ENCODE peak calls at places on chromosomes 6 and 20, in eight cellular contexts. One of them, this sample, is unnamed.

GRCh38 chr6:168713839-168714238 is 272.9 kb downstream of the SMOC2 start:
- DNase-seq in hepatocyte: peak; percentile 71
- DNase-seq in HCT116: peak; percentile 49
- DNase-seq in CD8-positive, alpha-beta T cell: no peak
- DNase-seq in aorta: no peak
- DNase-seq in heart left ventricle: no peak
- DNase-seq in mesendoderm: peak; percentile 56
- DNase-seq in iPS DF 6.9: no peak
- DNase-seq in this sample: no peak

GRCh38 chr6:90397929-90398674 is 101.5 kb upstream of the BACH2 start:
- DNase-seq in hepatocyte: peak; percentile 59
- DNase-seq in HCT116: no peak
- DNase-seq in CD8-positive, alpha-beta T cell: peak; percentile 73
- DNase-seq in aorta: no peak
- DNase-seq in heart left ventricle: no peak
- DNase-seq in mesendoderm: peak; percentile 88
- DNase-seq in iPS DF 6.9: no peak
- DNase-seq in this sample: peak; percentile 63

GRCh38 chr6:28589234-28589951 is 63.7 kb downstream of the GPX5 start:
- DNase-seq in hepatocyte: peak; percentile 91
- DNase-seq in HCT116: peak; percentile 96
- DNase-seq in CD8-positive, alpha-beta T cell: no peak
- DNase-seq in aorta: no peak
- DNase-seq in heart left ventricle: no peak
- DNase-seq in mesendoderm: peak; percentile 100
- DNase-seq in iPS DF 6.9: peak; percentile 96
- DNase-seq in this sample: no peak

GRCh38 chr6:111154981-111155380 is 67.7 kb downstream of the SLC16A10 start:
- DNase-seq in hepatocyte: no peak
- DNase-seq in HCT116: no peak
- DNase-seq in CD8-positive, alpha-beta T cell: no peak
- DNase-seq in aorta: no peak
- DNase-seq in heart left ventricle: no peak
- DNase-seq in mesendoderm: no peak
- DNase-seq in iPS DF 6.9: no peak
- DNase-seq in this sample: no peak

GRCh38 chr6:93036835-93037234 is 382.5 kb downstream of the EPHA7 start:
- DNase-seq in hepatocyte: peak; percentile 19
- DNase-seq in HCT116: no peak
- DNase-seq in CD8-positive, alpha-beta T cell: no peak
- DNase-seq in aorta: no peak
- DNase-seq in heart left ventricle: no peak
- DNase-seq in mesendoderm: peak; percentile 52
- DNase-seq in iPS DF 6.9: peak; percentile 18
- DNase-seq in this sample: no peak

GRCh38 chr6:1607557-1608221 is 2.0 kb upstream of the FOXC1 start:
- DNase-seq in hepatocyte: peak; percentile 28
- DNase-seq in HCT116: no peak
- DNase-seq in CD8-positive, alpha-beta T cell: no peak
- DNase-seq in aorta: peak; percentile 79
- DNase-seq in heart left ventricle: no peak
- DNase-seq in mesendoderm: peak; percentile 90
- DNase-seq in iPS DF 6.9: no peak
- DNase-seq in this sample: no peak

GRCh38 chr6:82185948-82186347 is 61.6 kb downstream of the IBTK start:
- DNase-seq in hepatocyte: no peak
- DNase-seq in HCT116: no peak
- DNase-seq in CD8-positive, alpha-beta T cell: no peak
- DNase-seq in aorta: no peak
- DNase-seq in heart left ventricle: no peak
- DNase-seq in mesendoderm: no peak
- DNase-seq in iPS DF 6.9: no peak
- DNase-seq in this sample: no peak

GRCh38 chr20:22430154-22430745 is 154.1 kb downstream of the FOXA2 start:
- DNase-seq in hepatocyte: peak; percentile 32
- DNase-seq in HCT116: no peak
- DNase-seq in CD8-positive, alpha-beta T cell: no peak
- DNase-seq in aorta: no peak
- DNase-seq in heart left ventricle: no peak
- DNase-seq in mesendoderm: peak; percentile 70
- DNase-seq in iPS DF 6.9: peak; percentile 50
- DNase-seq in this sample: no peak

GRCh38 chr6:56168601-56169000 is 78.8 kb downstream of the COL21A1 start:
- DNase-seq in hepatocyte: no peak
- DNase-seq in HCT116: no peak
- DNase-seq in CD8-positive, alpha-beta T cell: no peak
- DNase-seq in aorta: no peak
- DNase-seq in heart left ventricle: no peak
- DNase-seq in mesendoderm: no peak
- DNase-seq in iPS DF 6.9: no peak
- DNase-seq in this sample: no peak

GRCh38 chr20:36717657-36718056 is 28.2 kb downstream of the NDRG3 start:
- DNase-seq in hepatocyte: no peak
- DNase-seq in HCT116: no peak
- DNase-seq in CD8-positive, alpha-beta T cell: no peak
- DNase-seq in aorta: no peak
- DNase-seq in heart left ventricle: no peak
- DNase-seq in mesendoderm: peak; percentile 58
- DNase-seq in iPS DF 6.9: no peak
- DNase-seq in this sample: peak; percentile 10

GRCh38 chr6:136582702-136583471 is 32.7 kb upstream of the MAP7 start:
- DNase-seq in hepatocyte: peak; percentile 51
- DNase-seq in HCT116: peak; percentile 22
- DNase-seq in CD8-positive, alpha-beta T cell: no peak
- DNase-seq in aorta: no peak
- DNase-seq in heart left ventricle: no peak
- DNase-seq in mesendoderm: no peak
- DNase-seq in iPS DF 6.9: no peak
- DNase-seq in this sample: peak; percentile 17

GRCh38 chr6:232896-233640 is 59.2 kb upstream of the DUSP22 start:
- DNase-seq in hepatocyte: no peak
- DNase-seq in HCT116: no peak
- DNase-seq in CD8-positive, alpha-beta T cell: no peak
- DNase-seq in aorta: no peak
- DNase-seq in heart left ventricle: no peak
- DNase-seq in mesendoderm: no peak
- DNase-seq in iPS DF 6.9: no peak
- DNase-seq in this sample: no peak

GRCh38 chr6:116278853-116279231 is 888 bp downstream of the TSPYL1 start:
- DNase-seq in hepatocyte: no peak
- DNase-seq in HCT116: no peak
- DNase-seq in CD8-positive, alpha-beta T cell: no peak
- DNase-seq in aorta: peak; percentile 81
- DNase-seq in heart left ventricle: peak; percentile 70
- DNase-seq in mesendoderm: no peak
- DNase-seq in iPS DF 6.9: no peak
- DNase-seq in this sample: no peak

GRCh38 chr6:21033575-21034026 is 499.3 kb downstream of the CDKAL1 start:
- DNase-seq in hepatocyte: peak; percentile 29
- DNase-seq in HCT116: no peak
- DNase-seq in CD8-positive, alpha-beta T cell: no peak
- DNase-seq in aorta: peak; percentile 75
- DNase-seq in heart left ventricle: peak; percentile 23
- DNase-seq in mesendoderm: peak; percentile 36
- DNase-seq in iPS DF 6.9: no peak
- DNase-seq in this sample: no peak

GRCh38 chr6:151059612-151060095 is 180.1 kb upstream of the AKAP12 start:
- DNase-seq in hepatocyte: no peak
- DNase-seq in HCT116: peak; percentile 75
- DNase-seq in CD8-positive, alpha-beta T cell: no peak
- DNase-seq in aorta: no peak
- DNase-seq in heart left ventricle: no peak
- DNase-seq in mesendoderm: no peak
- DNase-seq in iPS DF 6.9: no peak
- DNase-seq in this sample: no peak

GRCh38 chr6:6004147-6004995 is 2.4 kb downstream of the NRN1 start:
- DNase-seq in hepatocyte: no peak
- DNase-seq in HCT116: no peak
- DNase-seq in CD8-positive, alpha-beta T cell: no peak
- DNase-seq in aorta: peak; percentile 71
- DNase-seq in heart left ventricle: no peak
- DNase-seq in mesendoderm: peak; percentile 33
- DNase-seq in iPS DF 6.9: no peak
- DNase-seq in this sample: no peak

GRCh38 chr20:1326031-1326930 is 2.7 kb downstream of the SDCBP2 start:
- DNase-seq in hepatocyte: peak; percentile 44
- DNase-seq in HCT116: no peak
- DNase-seq in CD8-positive, alpha-beta T cell: no peak
- DNase-seq in aorta: no peak
- DNase-seq in heart left ventricle: peak; percentile 4
- DNase-seq in mesendoderm: no peak
- DNase-seq in iPS DF 6.9: no peak
- DNase-seq in this sample: no peak
- H3K4me1 ChIP-seq in hepatocyte: peaks cover 35% of the 10 kb centered on the region
- H3K4me1 ChIP-seq in HCT116: peaks cover 32% of the 10 kb centered on the region
- H3K4me1 ChIP-seq in CD8-positive, alpha-beta T cell: peaks cover 43% of the 10 kb centered on the region
- H3K4me1 ChIP-seq in aorta: no peaks in the 10 kb centered on the region
- H3K4me1 ChIP-seq in heart left ventricle: peaks cover 84% of the 10 kb centered on the region
- H3K4me1 ChIP-seq in mesendoderm: peaks cover 5% of the 10 kb centered on the region
- H3K4me1 ChIP-seq in iPS DF 6.9: no peaks in the 10 kb centered on the region
- H3K4me1 ChIP-seq in this sample: peaks cover 31% of the 10 kb centered on the region

DNA sequence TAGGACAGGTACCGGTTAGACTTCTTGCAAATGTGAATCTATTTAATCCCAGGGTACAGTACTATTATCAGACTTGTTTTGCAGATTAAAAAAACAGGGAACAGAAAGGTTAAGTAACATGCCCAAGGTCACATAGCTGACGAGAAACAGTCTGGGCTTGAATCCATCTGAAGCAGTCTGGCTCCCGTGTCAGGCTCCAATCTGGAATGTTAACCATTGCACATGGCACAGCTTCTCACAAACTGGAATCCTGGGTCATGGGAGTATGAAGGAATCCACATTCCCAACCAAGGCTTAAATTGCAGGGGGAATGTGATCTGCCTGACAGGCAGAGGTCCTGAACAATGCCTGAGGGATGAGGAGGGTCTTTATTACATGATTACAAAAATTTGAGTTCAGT is 187.5 kb upstream of the SPTLC3 start:
- DNase-seq in hepatocyte: no peak
- DNase-seq in HCT116: no peak
- DNase-seq in CD8-positive, alpha-beta T cell: no peak
- DNase-seq in aorta: no peak
- DNase-seq in heart left ventricle: no peak
- DNase-seq in mesendoderm: no peak
- DNase-seq in iPS DF 6.9: no peak
- DNase-seq in this sample: no peak
- H3K4me3 ChIP-seq in hepatocyte: no peak overlapping the region
- H3K4me3 ChIP-seq in HCT116: no peak overlapping the region
- H3K4me3 ChIP-seq in CD8-positive, alpha-beta T cell: no peak overlapping the region
- H3K4me3 ChIP-seq in aorta: no peak overlapping the region
- H3K4me3 ChIP-seq in heart left ventricle: no peak overlapping the region
- H3K4me3 ChIP-seq in mesendoderm: no peak overlapping the region
- H3K4me3 ChIP-seq in iPS DF 6.9: no peak overlapping the region
- H3K4me3 ChIP-seq in this sample: no peak overlapping the region

DNA sequence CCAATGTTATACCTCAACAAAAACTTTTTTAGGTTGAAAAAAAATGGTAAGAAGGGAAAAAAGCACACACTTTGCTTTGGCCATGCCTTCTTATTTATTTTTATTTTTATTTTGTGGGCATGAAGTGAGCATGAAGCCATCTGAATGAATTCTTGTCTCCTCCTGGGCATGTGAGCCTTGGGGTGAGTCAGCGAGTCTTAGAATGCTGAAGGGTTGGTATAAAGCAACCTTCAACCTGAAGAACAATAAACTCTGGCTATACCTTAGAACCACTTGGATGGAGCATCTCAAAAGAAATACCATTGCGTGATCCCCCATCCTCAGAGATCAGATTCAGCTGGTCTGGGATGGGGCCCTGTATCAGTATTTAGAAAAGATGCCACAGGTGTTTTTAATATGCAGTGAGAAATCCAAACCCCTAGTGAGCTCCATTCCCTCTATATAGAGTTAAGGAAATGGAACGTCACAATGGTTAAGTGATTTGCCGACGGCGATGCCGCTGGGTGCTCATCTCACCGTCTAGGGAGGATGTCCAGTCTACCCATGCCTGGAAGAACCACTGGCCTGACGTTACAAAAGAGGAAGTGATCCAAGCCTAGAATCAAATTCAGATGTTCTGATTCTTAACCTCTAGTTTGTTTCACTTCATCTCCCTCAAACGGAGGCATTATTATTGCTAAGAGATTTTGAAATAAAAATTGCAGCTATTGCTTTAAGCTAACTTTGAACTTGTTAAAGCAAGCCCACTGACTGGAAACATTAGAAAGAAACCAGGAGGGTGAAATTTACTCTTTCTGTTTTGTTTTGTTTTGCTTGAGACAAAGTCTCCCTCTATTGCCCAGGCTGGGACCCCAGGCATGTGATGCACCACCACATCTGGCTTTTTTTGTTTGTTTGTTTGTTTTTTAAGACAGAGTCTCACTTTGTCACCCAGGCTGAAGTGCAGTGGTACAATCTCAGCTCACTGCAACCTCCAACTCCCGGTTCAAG is 67.1 kb downstream of the EDN1 start:
- DNase-seq in hepatocyte: no peak
- DNase-seq in HCT116: no peak
- DNase-seq in CD8-positive, alpha-beta T cell: no peak
- DNase-seq in aorta: no peak
- DNase-seq in heart left ventricle: no peak
- DNase-seq in mesendoderm: no peak
- DNase-seq in iPS DF 6.9: no peak
- DNase-seq in this sample: no peak
- H3K4me1 ChIP-seq in hepatocyte: peaks cover 23% of the 10 kb centered on the region
- H3K4me1 ChIP-seq in HCT116: no peaks in the 10 kb centered on the region
- H3K4me1 ChIP-seq in CD8-positive, alpha-beta T cell: no peaks in the 10 kb centered on the region
- H3K4me1 ChIP-seq in aorta: peaks cover 12% of the 10 kb centered on the region
- H3K4me1 ChIP-seq in heart left ventricle: peaks cover 8% of the 10 kb centered on the region
- H3K4me1 ChIP-seq in mesendoderm: no peaks in the 10 kb centered on the region
- H3K4me1 ChIP-seq in iPS DF 6.9: no peaks in the 10 kb centered on the region
- H3K4me1 ChIP-seq in this sample: no peaks in the 10 kb centered on the region

GRCh38 chr20:44885392-44886275 is at the start of gene YWHAB:
- DNase-seq in hepatocyte: peak; percentile 99
- DNase-seq in HCT116: peak; percentile 91
- DNase-seq in CD8-positive, alpha-beta T cell: peak; percentile 98
- DNase-seq in aorta: peak; percentile 100
- DNase-seq in heart left ventricle: peak; percentile 99
- DNase-seq in mesendoderm: peak; percentile 99
- DNase-seq in iPS DF 6.9: peak; percentile 96
- DNase-seq in this sample: peak; percentile 94

GRCh38 chr20:44886276-44886671 is 769 bp downstream of the YWHAB start:
- DNase-seq in hepatocyte: no peak
- DNase-seq in HCT116: no peak
- DNase-seq in CD8-positive, alpha-beta T cell: no peak
- DNase-seq in aorta: no peak
- DNase-seq in heart left ventricle: no peak
- DNase-seq in mesendoderm: peak; percentile 36
- DNase-seq in iPS DF 6.9: no peak
- DNase-seq in this sample: no peak

GRCh38 chr20:44886828-44887227 is 1.3 kb downstream of the YWHAB start:
- DNase-seq in hepatocyte: no peak
- DNase-seq in HCT116: no peak
- DNase-seq in CD8-positive, alpha-beta T cell: no peak
- DNase-seq in aorta: no peak
- DNase-seq in heart left ventricle: no peak
- DNase-seq in mesendoderm: no peak
- DNase-seq in iPS DF 6.9: no peak
- DNase-seq in this sample: no peak

GRCh38 chr20:44887466-44887865 is 2.0 kb downstream of the YWHAB start:
- DNase-seq in hepatocyte: no peak
- DNase-seq in HCT116: no peak
- DNase-seq in CD8-positive, alpha-beta T cell: no peak
- DNase-seq in aorta: no peak
- DNase-seq in heart left ventricle: no peak
- DNase-seq in mesendoderm: no peak
- DNase-seq in iPS DF 6.9: no peak
- DNase-seq in this sample: no peak

GRCh38 chr20:44888226-44889103 is 3.0 kb downstream of the YWHAB start:
- DNase-seq in hepatocyte: peak; percentile 30
- DNase-seq in HCT116: no peak
- DNase-seq in CD8-positive, alpha-beta T cell: no peak
- DNase-seq in aorta: no peak
- DNase-seq in heart left ventricle: no peak
- DNase-seq in mesendoderm: no peak
- DNase-seq in iPS DF 6.9: no peak
- DNase-seq in this sample: peak; percentile 22
- H3K4me3 ChIP-seq in hepatocyte: no peak overlapping the region
- H3K4me3 ChIP-seq in HCT116: no peak overlapping the region
- H3K4me3 ChIP-seq in CD8-positive, alpha-beta T cell: peak overlapping the region; percentile 6
- H3K4me3 ChIP-seq in aorta: no peak overlapping the region
- H3K4me3 ChIP-seq in heart left ventricle: no peak overlapping the region
- H3K4me3 ChIP-seq in mesendoderm: no peak overlapping the region
- H3K4me3 ChIP-seq in iPS DF 6.9: no peak overlapping the region
- H3K4me3 ChIP-seq in this sample: peak overlapping the region; percentile 87